ENCODE peak calls at places on chromosomes 7 and 10, in four cellular contexts. One of them, this sample, is unnamed. For H3K9me3, the result is how much of the 10 kb centered on the place peaks cover.

GRCh38 chr10:91589015-91589655 is 43.7 kb downstream of the PPP1R3C start:
- DNase-seq in Peyer's patch: no peak
- DNase-seq in SJSA1: peak
- DNase-seq in pancreas: peak
- DNase-seq in this sample: no peak

GRCh38 chr7:104207348-104207730 is 474 bp downstream of the ORC5 start:
- DNase-seq in Peyer's patch: no peak
- DNase-seq in SJSA1: no peak
- DNase-seq in pancreas: no peak
- DNase-seq in this sample: peak

GRCh38 chr7:39746162-39746782 is 122.9 kb downstream of the RALA start:
- DNase-seq in Peyer's patch: peak
- DNase-seq in SJSA1: peak
- DNase-seq in pancreas: peak
- DNase-seq in this sample: peak

GRCh38 chr10:11547111-11547625 is 64.3 kb downstream of the USP6NL start:
- DNase-seq in Peyer's patch: no peak
- DNase-seq in SJSA1: no peak
- DNase-seq in pancreas: no peak
- DNase-seq in this sample: no peak

GRCh38 chr7:105199372-105199771 is 185.4 kb downstream of the KMT2E start:
- DNase-seq in Peyer's patch: no peak
- DNase-seq in SJSA1: no peak
- DNase-seq in pancreas: no peak
- DNase-seq in this sample: no peak

GRCh38 chr10:78856421-78856820 is 212.3 kb upstream of the ZMIZ1 start:
- DNase-seq in Peyer's patch: no peak
- DNase-seq in SJSA1: no peak
- DNase-seq in pancreas: peak
- DNase-seq in this sample: peak

GRCh38 chr10:79058899-79059771 is 9.6 kb upstream of the ZMIZ1 start:
- DNase-seq in Peyer's patch: no peak
- DNase-seq in SJSA1: no peak
- DNase-seq in pancreas: peak
- DNase-seq in this sample: peak

GRCh38 chr10:3874988-3875841 is 90.2 kb upstream of the KLF6 start:
- DNase-seq in Peyer's patch: peak
- DNase-seq in SJSA1: no peak
- DNase-seq in pancreas: no peak
- DNase-seq in this sample: no peak

GRCh38 chr10:127027786-127028185 is 122.6 kb downstream of the DOCK1 start:
- DNase-seq in Peyer's patch: no peak
- DNase-seq in SJSA1: no peak
- DNase-seq in pancreas: no peak
- DNase-seq in this sample: no peak

GRCh38 chr7:80347173-80347572 is 164.7 kb downstream of the GNAT3 start:
- DNase-seq in Peyer's patch: no peak
- DNase-seq in SJSA1: no peak
- DNase-seq in pancreas: no peak
- DNase-seq in this sample: no peak

GRCh38 chr10:129768437-129769355 is 195.4 kb downstream of the EBF3 start:
- DNase-seq in Peyer's patch: no peak
- DNase-seq in SJSA1: peak
- DNase-seq in pancreas: no peak
- DNase-seq in this sample: peak

GRCh38 chr7:15085361-15085760 is 182.8 kb upstream of the DGKB start:
- DNase-seq in Peyer's patch: no peak
- DNase-seq in SJSA1: no peak
- DNase-seq in pancreas: no peak
- DNase-seq in this sample: no peak

GRCh38 chr7:35536396-35536826 is 158.5 kb downstream of the HERPUD2 start:
- DNase-seq in Peyer's patch: no peak
- DNase-seq in SJSA1: no peak
- DNase-seq in pancreas: no peak
- DNase-seq in this sample: no peak

GRCh38 chr7:145644426-145645154 is 472.0 kb upstream of the CNTNAP2 start:
- DNase-seq in Peyer's patch: no peak
- DNase-seq in SJSA1: no peak
- DNase-seq in pancreas: no peak
- DNase-seq in this sample: no peak

GRCh38 chr10:89346264-89346971 is 18.6 kb downstream of the IFIT3 start:
- DNase-seq in Peyer's patch: no peak
- DNase-seq in SJSA1: no peak
- DNase-seq in pancreas: no peak
- DNase-seq in this sample: no peak

GRCh38 chr10:11719496-11719895 is 22.7 kb upstream of the ECHDC3 start:
- DNase-seq in Peyer's patch: no peak
- DNase-seq in SJSA1: no peak
- DNase-seq in pancreas: no peak
- DNase-seq in this sample: no peak

GRCh38 chr7:142319970-142320369 is 62.1 kb upstream of the PRSS58 start:
- DNase-seq in Peyer's patch: no peak
- DNase-seq in SJSA1: no peak
- DNase-seq in pancreas: no peak
- DNase-seq in this sample: no peak

GRCh38 chr10:85790155-85790789 is 576.3 kb downstream of the GRID1 start:
- DNase-seq in Peyer's patch: no peak
- DNase-seq in SJSA1: no peak
- DNase-seq in pancreas: no peak
- DNase-seq in this sample: no peak
- H3K9me3 ChIP-seq in Peyer's patch: under half
- H3K9me3 ChIP-seq in SJSA1: under half
- H3K9me3 ChIP-seq in pancreas: under half
- H3K9me3 ChIP-seq in this sample: under half

GRCh38 chr7:98628418-98628817 is 11.3 kb downstream of the NPTX2 start:
- DNase-seq in Peyer's patch: no peak
- DNase-seq in SJSA1: no peak
- DNase-seq in pancreas: no peak
- DNase-seq in this sample: no peak
- H3K9me3 ChIP-seq in Peyer's patch: under half
- H3K9me3 ChIP-seq in SJSA1: under half
- H3K9me3 ChIP-seq in pancreas: under half
- H3K9me3 ChIP-seq in this sample: under half

GRCh38 chr7:158135931-158136330 is 451.7 kb downstream of the PTPRN2 start:
- DNase-seq in Peyer's patch: no peak
- DNase-seq in SJSA1: no peak
- DNase-seq in pancreas: no peak
- DNase-seq in this sample: no peak
- H3K9me3 ChIP-seq in Peyer's patch: under half
- H3K9me3 ChIP-seq in SJSA1: under half
- H3K9me3 ChIP-seq in pancreas: under half
- H3K9me3 ChIP-seq in this sample: under half

GRCh38 chr10:2334542-2334941 is 597.2 kb upstream of the ADARB2 start:
- DNase-seq in Peyer's patch: no peak
- DNase-seq in SJSA1: no peak
- DNase-seq in pancreas: no peak
- DNase-seq in this sample: no peak
- H3K9me3 ChIP-seq in Peyer's patch: under half
- H3K9me3 ChIP-seq in SJSA1: under half
- H3K9me3 ChIP-seq in pancreas: under half
- H3K9me3 ChIP-seq in this sample: under half

DNA sequence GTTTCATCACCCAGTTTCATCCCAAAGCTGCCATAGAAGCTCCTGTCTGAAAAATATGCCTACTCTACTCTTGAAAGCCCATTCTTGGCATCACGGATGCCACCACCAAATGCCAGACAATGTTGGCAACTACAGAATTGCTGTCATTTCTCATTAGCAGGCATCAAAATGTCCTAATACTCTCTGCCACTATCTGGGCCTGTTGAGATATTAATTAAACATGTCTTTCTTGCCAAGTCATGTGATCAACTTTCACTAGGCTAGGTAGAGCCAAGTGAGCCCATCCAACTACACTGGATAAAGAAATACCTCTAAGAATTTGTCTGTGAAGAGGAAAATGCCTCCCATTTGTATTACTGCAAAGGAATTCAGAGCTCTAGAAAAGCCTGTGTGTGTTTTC is 1093.3 kb upstream of the C7orf33 start:
- DNase-seq in Peyer's patch: no peak
- DNase-seq in SJSA1: no peak
- DNase-seq in pancreas: no peak
- DNase-seq in this sample: no peak
- H3K9me3 ChIP-seq in Peyer's patch: under half
- H3K9me3 ChIP-seq in SJSA1: under half
- H3K9me3 ChIP-seq in pancreas: under half
- H3K9me3 ChIP-seq in this sample: under half

GRCh38 chr10:35442592-35442991 is 106.3 kb downstream of the CCNY start:
- DNase-seq in Peyer's patch: no peak
- DNase-seq in SJSA1: no peak
- DNase-seq in pancreas: no peak
- DNase-seq in this sample: no peak

GRCh38 chr10:35446439-35446838 is 110.1 kb downstream of the CCNY start:
- DNase-seq in Peyer's patch: no peak
- DNase-seq in SJSA1: no peak
- DNase-seq in pancreas: no peak
- DNase-seq in this sample: no peak

GRCh38 chr10:35443858-35444257 is 107.5 kb downstream of the CCNY start:
- DNase-seq in Peyer's patch: no peak
- DNase-seq in SJSA1: no peak
- DNase-seq in pancreas: no peak
- DNase-seq in this sample: no peak

GRCh38 chr10:35447693-35448407 is 111.5 kb downstream of the CCNY start:
- DNase-seq in Peyer's patch: no peak
- DNase-seq in SJSA1: no peak
- DNase-seq in pancreas: no peak
- DNase-seq in this sample: peak

DNA sequence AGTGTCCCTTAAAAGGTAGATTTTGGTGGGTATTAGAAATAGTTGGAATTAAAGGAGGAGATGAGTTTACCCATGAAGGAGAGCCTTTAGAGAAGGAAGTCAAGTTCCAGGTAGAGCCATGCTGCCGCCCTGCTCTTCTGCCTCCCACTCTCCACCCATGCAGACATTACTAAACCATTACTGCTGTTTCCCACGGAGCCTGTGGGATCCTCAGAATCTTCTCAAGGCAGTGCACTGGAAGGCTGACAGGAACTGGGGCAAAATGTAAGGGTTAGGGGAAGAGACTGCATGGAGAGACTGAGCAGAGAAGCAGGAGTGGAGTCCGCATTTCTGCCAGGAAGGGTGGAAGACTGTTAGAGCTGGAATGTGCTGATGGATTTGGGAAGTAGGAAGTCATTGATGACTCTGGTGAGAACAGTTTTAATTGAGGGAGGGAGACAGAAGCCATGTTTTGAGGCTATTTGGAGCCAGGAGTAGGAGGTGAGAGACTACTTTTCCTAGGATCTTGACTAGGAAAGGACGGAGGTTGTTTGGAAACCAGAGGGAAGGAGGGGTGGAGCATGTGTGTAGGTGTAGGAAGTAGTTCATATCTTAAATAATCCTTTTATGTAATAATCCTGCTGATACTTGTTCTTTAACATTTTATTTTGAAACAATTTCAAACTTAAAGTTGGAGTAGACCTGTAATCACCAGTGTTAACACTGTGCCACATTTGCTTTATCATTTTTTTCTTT is 109.0 kb downstream of the CCNY start:
- DNase-seq in Peyer's patch: no peak
- DNase-seq in SJSA1: no peak
- DNase-seq in pancreas: no peak
- DNase-seq in this sample: no peak
- H3K9me3 ChIP-seq in Peyer's patch: under half
- H3K9me3 ChIP-seq in SJSA1: under half
- H3K9me3 ChIP-seq in pancreas: under half
- H3K9me3 ChIP-seq in this sample: under half